ENCODE peak calls at places on chromosomes 12 and 14, in eight cellular contexts. Z is DMS 273 treated with DMSO at 0.1 percent for 48 hours; R is heart left ventricle; E is occipital lobe; Q is stimulated activated CD8-positive, alpha-beta memory T cell treated with anti-CD3 and anti-CD28 coated beads, Interleukin-4, amount 100 ng/mL, for 24 hours; M is cardiac fibroblast; I is activated CD4-positive, alpha-beta memory T cell treated with anti-CD3 and anti-CD28 coated beads, Interleukin-2, amount 10 ng/mL, durations not matched to agents 7 days and 5 days; W is activated CD8-positive, alpha-beta T cell treated with anti-CD3 and anti-CD28 coated beads, Interleukin-2, amount 10 ng/mL, durations not matched to agents 7 days and 5 days. U is an unnamed sample.

GRCh38 chr12:74401966-74402365 is 135.7 kb upstream of the ATXN7L3B start:
- DNase-seq in Z (no peak), R (no peak), E (no peak), Q (no peak), M (no peak), I (no peak), W (no peak), U (no peak)

GRCh38 chr14:104375551-104376201 is 203.9 kb upstream of the C14orf180 start:
- DNase-seq in Z (no peak), R (no peak), E (no peak), Q (no peak), M (no peak), I (no peak), W (no peak), U (no peak)

GRCh38 chr12:113244015-113244983 is 23.0 kb downstream of the TPCN1 start:
- DNase-seq in Z (no peak), R (peak), E (peak), Q (no peak), M (peak), I (no peak), W (no peak), U (peak)

GRCh38 chr14:91883770-91884169 is 16.4 kb upstream of the TC2N start:
- DNase-seq in Z (no peak), R (peak), E (no peak), Q (no peak), M (peak), I (no peak), W (no peak), U (peak)

GRCh38 chr14:96136361-96136760 is 68.3 kb upstream of the BDKRB2 start:
- DNase-seq in Z (no peak), R (no peak), E (no peak), Q (no peak), M (peak), I (no peak), W (no peak), U (no peak)

GRCh38 chr12:123966596-123966995 is 6.0 kb downstream of the CCDC92 start:
- DNase-seq in Z (no peak), R (no peak), E (no peak), Q (no peak), M (peak), I (no peak), W (no peak), U (no peak)

GRCh38 chr12:51183816-51184215 is 10.9 kb upstream of the TFCP2 start:
- DNase-seq in Z (peak), R (peak), E (peak), Q (no peak), M (peak), I (no peak), W (no peak), U (peak)

GRCh38 chr12:52045794-52046199 is 5.4 kb upstream of the NR4A1 start:
- DNase-seq in Z (no peak), R (peak), E (no peak), Q (no peak), M (no peak), I (no peak), W (no peak), U (no peak)

GRCh38 chr12:20599757-20600156 is 95.4 kb upstream of the SLCO1C1 start:
- DNase-seq in Z (no peak), R (no peak), E (no peak), Q (no peak), M (peak), I (no peak), W (no peak), U (no peak)

GRCh38 chr12:105561981-105562726 is 231.7 kb downstream of the C12orf75 start:
- DNase-seq in Z (peak), R (peak), E (no peak), Q (no peak), M (peak), I (no peak), W (no peak), U (no peak)

GRCh38 chr12:75511116-75512048 is at the start of gene KRR1:
- DNase-seq in Z (peak), R (peak), E (peak), Q (peak), M (peak), I (peak), W (peak), U (peak)

GRCh38 chr12:124620606-124621295 is 53.3 kb upstream of the NCOR2 start:
- DNase-seq in Z (no peak), R (no peak), E (no peak), Q (no peak), M (peak), I (no peak), W (no peak), U (no peak)

GRCh38 chr12:48286665-48287064 is 64.1 kb downstream of the ZNF641 start:
- DNase-seq in Z (no peak), R (no peak), E (no peak), Q (no peak), M (peak), I (no peak), W (no peak), U (no peak)

GRCh38 chr14:69573205-69573840 is 1.3 kb downstream of the CCDC177 start:
- DNase-seq in Z (no peak), R (no peak), E (no peak), Q (no peak), M (no peak), I (no peak), W (no peak), U (no peak)

GRCh38 chr14:85531594-85532391 is 1.8 kb downstream of the FLRT2 start:
- DNase-seq in Z (no peak), R (peak), E (peak), Q (no peak), M (peak), I (no peak), W (peak), U (peak)

GRCh38 chr12:123150804-123151678 is at the start of gene PITPNM2:
- DNase-seq in Z (no peak), R (peak), E (no peak), Q (peak), M (peak), I (peak), W (peak), U (peak)

GRCh38 chr14:76551906-76552305 is 176.0 kb downstream of the ESRRB start:
- DNase-seq in Z (no peak), R (no peak), E (no peak), Q (no peak), M (no peak), I (no peak), W (no peak), U (no peak)

GRCh38 chr12:112858776-112859175 is 48.0 kb upstream of the OAS1 start:
- DNase-seq in Z (no peak), R (no peak), E (no peak), Q (no peak), M (no peak), I (no peak), W (no peak), U (no peak)

GRCh38 chr14:61080591-61081010 is 99.6 kb downstream of the SLC38A6 start:
- DNase-seq in Z (no peak), R (peak), E (no peak), Q (no peak), M (peak), I (no peak), W (no peak), U (no peak)

GRCh38 chr12:90245396-90245795 is 536.8 kb upstream of the ATP2B1 start:
- DNase-seq in Z (no peak), R (no peak), E (peak), Q (no peak), M (no peak), I (no peak), W (no peak), U (no peak)

GRCh38 chr14:100025111-100025510 is 40.1 kb upstream of the EVL start:
- DNase-seq in Z (peak), R (no peak), E (no peak), Q (peak), M (peak), I (peak), W (peak), U (no peak)

GRCh38 chr12:102394200-102394599 is 86.2 kb downstream of the IGF1 start:
- DNase-seq in Z (no peak), R (no peak), E (no peak), Q (no peak), M (no peak), I (no peak), W (no peak), U (no peak)

GRCh38 chr12:58030566-58031279 is 89.4 kb downstream of the ATP23 start:
- DNase-seq in Z (no peak), R (no peak), E (no peak), Q (no peak), M (peak), I (no peak), W (no peak), U (no peak)

GRCh38 chr12:12880537-12880936 is 10.8 kb upstream of the GPRC5A start:
- DNase-seq in Z (no peak), R (no peak), E (no peak), Q (no peak), M (no peak), I (peak), W (peak), U (no peak)

GRCh38 chr12:130704606-130705005 is 11.5 kb downstream of the RIMBP2 start:
- DNase-seq in Z (no peak), R (no peak), E (no peak), Q (no peak), M (no peak), I (no peak), W (no peak), U (no peak)

GRCh38 chr12:79482323-79482722 is 208.4 kb downstream of the PAWR start:
- DNase-seq in Z (no peak), R (no peak), E (no peak), Q (no peak), M (no peak), I (no peak), W (no peak), U (no peak)

GRCh38 chr12:92596388-92596787 is 106.4 kb upstream of the PLEKHG7 start:
- DNase-seq in Z (no peak), R (no peak), E (no peak), Q (no peak), M (peak), I (no peak), W (no peak), U (no peak)

GRCh38 chr12:11576104-11576503 is 73.4 kb upstream of the ETV6 start:
- DNase-seq in Z (no peak), R (no peak), E (peak), Q (peak), M (peak), I (no peak), W (no peak), U (peak)

U was measured in mucosa of gallbladder.